ENCODE peak calls at places on chromosomes 16 and 17, in eight cellular contexts. M, K, R, L, E, U, C and Q are unnamed samples. For H3K4me1, the result is how much of the 10 kb centered on the place peaks cover.

GRCh38 chr17:58097384-58098088 is 14.3 kb downstream of the DYNLL2 start:
- DNase-seq in M (no peak), K (no peak), R (no peak), L (no peak), E (no peak), U (no peak), C (no peak), Q (no peak)

GRCh38 chr17:48483471-48484131 is 47.2 kb downstream of the HOXB1 start:
- DNase-seq in M (no peak), K (no peak), R (no peak), L (peak), E (no peak), U (no peak), C (peak), Q (no peak)

GRCh38 chr16:16100631-16101030 is 122.7 kb downstream of the ABCC6 start:
- DNase-seq in M (no peak), K (no peak), R (no peak), L (no peak), E (no peak), U (no peak), C (no peak), Q (no peak)

GRCh38 chr17:7217113-7217987 is 2.3 kb downstream of the DLG4 start:
- DNase-seq in M (peak), K (no peak), R (peak), L (peak), E (peak), U (no peak), C (peak), Q (peak)

GRCh38 chr17:45101546-45101882 is 30.8 kb downstream of the PLCD3 start:
- DNase-seq in M (no peak), K (no peak), R (no peak), L (no peak), E (no peak), U (no peak), C (no peak), Q (no peak)

GRCh38 chr17:78993981-78994671 is 14.4 kb upstream of the LGALS3BP start:
- DNase-seq in M (no peak), K (no peak), R (peak), L (no peak), E (no peak), U (peak), C (peak), Q (peak)

GRCh38 chr17:58052951-58053715 is 30.1 kb upstream of the DYNLL2 start:
- DNase-seq in M (no peak), K (no peak), R (no peak), L (no peak), E (no peak), U (no peak), C (no peak), Q (no peak)

GRCh38 chr17:31811021-31811565 is 48.0 kb downstream of the COPRS start:
- DNase-seq in M (no peak), K (no peak), R (no peak), L (no peak), E (no peak), U (no peak), C (no peak), Q (no peak)

GRCh38 chr16:89195521-89196171 is 4.7 kb downstream of the SLC22A31 start:
- DNase-seq in M (peak), K (no peak), R (no peak), L (no peak), E (no peak), U (no peak), C (no peak), Q (no peak)

GRCh38 chr17:74270333-74270732 is 3.7 kb upstream of the DNAI2 start:
- DNase-seq in M (no peak), K (no peak), R (no peak), L (no peak), E (no peak), U (peak), C (no peak), Q (no peak)

GRCh38 chr16:48231675-48232214 is 12.4 kb upstream of the LONP2 start:
- DNase-seq in M (no peak), K (no peak), R (peak), L (no peak), E (peak), U (no peak), C (no peak), Q (no peak)

GRCh38 chr17:27630607-27631408 is at the start of gene LGALS9:
- DNase-seq in M (no peak), K (peak), R (peak), L (no peak), E (no peak), U (no peak), C (no peak), Q (no peak)

GRCh38 chr16:58859958-58860669 is 126.0 kb upstream of the GOT2 start:
- DNase-seq in M (no peak), K (no peak), R (no peak), L (peak), E (no peak), U (no peak), C (no peak), Q (no peak)

GRCh38 chr17:41967141-41967920 is 736 bp downstream of the CNP start:
- DNase-seq in M (peak), K (no peak), R (no peak), L (peak), E (no peak), U (peak), C (peak), Q (peak)

GRCh38 chr16:66881014-66881417 is 701 bp downstream of the PDP2 start:
- DNase-seq in M (no peak), K (no peak), R (no peak), L (peak), E (no peak), U (no peak), C (no peak), Q (no peak)

GRCh38 chr16:48950184-48950583 is 331.5 kb downstream of the CBLN1 start:
- DNase-seq in M (no peak), K (no peak), R (no peak), L (no peak), E (no peak), U (no peak), C (no peak), Q (no peak)

DNA sequence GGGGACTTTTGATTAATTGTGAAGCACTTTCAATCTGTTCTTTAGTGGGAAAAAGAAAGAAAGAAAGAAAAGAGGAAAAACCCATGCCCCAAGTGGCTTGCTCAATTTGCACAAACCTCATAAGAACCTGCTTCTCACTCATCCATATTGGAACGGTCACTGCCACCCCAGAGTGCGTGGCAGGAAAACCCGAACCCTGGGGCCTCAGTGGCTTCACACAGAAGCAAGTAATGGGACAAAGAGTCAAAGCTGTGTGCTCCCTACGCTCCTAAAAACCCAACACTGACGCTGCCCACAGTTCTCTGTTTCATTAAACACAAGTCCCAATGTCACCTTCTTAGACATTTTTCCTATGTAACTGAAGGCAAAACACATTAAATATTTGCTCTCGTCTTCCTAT is 1.2 kb downstream of the SLC6A4 start:
- DNase-seq in M (no peak), K (no peak), R (no peak), L (no peak), E (no peak), U (no peak), C (no peak), Q (no peak)
- TF ChIP-seq EP300 in M (no peak), K (no peak), R (no peak), L (no peak), E (no peak), U (no peak), C (no peak), Q (no peak)

DNA sequence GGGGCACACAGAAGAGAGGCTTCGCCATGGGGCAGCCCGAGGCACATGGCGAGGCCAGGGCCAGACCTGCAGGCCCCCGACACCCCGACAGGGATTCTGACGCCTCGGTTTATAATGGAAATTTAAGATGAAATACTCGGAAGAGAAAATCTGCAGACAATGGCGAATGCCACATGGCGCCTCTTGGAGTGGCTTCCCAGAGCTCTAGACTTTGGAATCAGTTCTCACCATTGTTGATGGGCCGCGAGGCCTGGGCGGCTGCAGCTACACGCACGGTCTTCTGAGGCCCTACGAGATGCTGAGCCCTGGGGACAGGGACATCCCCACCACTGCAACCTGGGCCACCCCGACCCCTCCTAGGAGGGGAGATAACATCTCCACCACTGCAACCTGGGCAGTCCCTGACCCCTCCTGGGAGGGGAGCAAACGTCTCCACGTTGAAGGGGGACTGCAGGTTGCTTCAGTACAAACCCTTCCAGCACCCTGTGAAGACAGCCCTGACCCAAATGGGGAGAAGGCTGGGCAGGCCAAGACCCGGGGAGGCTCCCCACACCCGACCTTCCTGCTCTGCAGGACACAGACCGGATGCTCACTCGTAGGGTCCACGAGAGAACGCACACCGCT is 56.9 kb downstream of the LMF1 start:
- DNase-seq in M (peak), K (no peak), R (no peak), L (no peak), E (no peak), U (no peak), C (no peak), Q (no peak)
- H3K4me1 ChIP-seq in M (under half), K (under half), R (under half), L (under half), E (under half), U (under half), C (under half), Q (under half)

GRCh38 chr17:4520881-4521600 is 22.4 kb downstream of the SPNS2 start:
- DNase-seq in M (no peak), K (no peak), R (peak), L (no peak), E (no peak), U (no peak), C (no peak), Q (no peak)
- TF ChIP-seq EP300 in M (peak), K (no peak), R (no peak), L (no peak), E (no peak), U (no peak), C (no peak), Q (no peak)

DNA sequence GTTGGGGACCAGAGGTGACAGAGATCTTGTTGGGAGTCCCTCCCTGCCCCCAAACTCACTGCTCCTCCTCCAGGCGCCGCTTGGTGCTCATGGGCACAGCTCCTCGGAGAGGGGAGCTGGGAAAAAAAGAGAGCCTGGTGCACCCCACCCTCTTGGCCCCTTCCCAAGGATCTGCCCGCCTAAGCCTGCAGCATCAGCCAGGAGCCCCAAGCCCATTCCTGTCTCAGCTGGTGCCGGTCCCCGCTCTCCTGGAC is 400 bp downstream of the HCFC1R1 start:
- DNase-seq in M (no peak), K (no peak), R (no peak), L (no peak), E (peak), U (peak), C (no peak), Q (no peak)
- H3K4me1 ChIP-seq in M (under half), K (under half), R (half or more), L (under half), E (under half), U (under half), C (under half), Q (half or more)

GRCh38 chr16:87744750-87745514 is 20.9 kb downstream of the KLHDC4 start:
- DNase-seq in M (no peak), K (no peak), R (peak), L (no peak), E (no peak), U (no peak), C (no peak), Q (no peak)
- TF ChIP-seq EP300 in M (no peak), K (no peak), R (no peak), L (no peak), E (no peak), U (no peak), C (no peak), Q (no peak)

GRCh38 chr16:9092963-9093477 is 1.6 kb downstream of the HAPSTR1 start:
- DNase-seq in M (no peak), K (no peak), R (peak), L (no peak), E (no peak), U (peak), C (peak), Q (peak)
- H3K4me1 ChIP-seq in M (under half), K (under half), R (half or more), L (under half), E (half or more), U (under half), C (half or more), Q (half or more)

GRCh38 chr16:86519007-86519648 is 8.8 kb downstream of the FOXF1 start:
- DNase-seq in M (peak), K (no peak), R (no peak), L (no peak), E (no peak), U (no peak), C (peak), Q (no peak)
- TF ChIP-seq EP300 in M (no peak), K (no peak), R (no peak), L (no peak), E (no peak), U (no peak), C (no peak), Q (no peak)

GRCh38 chr17:50187403-50187735 is 14.1 kb downstream of the COL1A1 start:
- DNase-seq in M (no peak), K (no peak), R (no peak), L (no peak), E (no peak), U (no peak), C (no peak), Q (no peak)
- H3K4me1 ChIP-seq in M (under half), K (under half), R (under half), L (under half), E (under half), U (under half), C (under half), Q (under half)

GRCh38 chr17:28725660-28726395 is at the start of gene TLCD1:
- DNase-seq in M (peak), K (no peak), R (peak), L (peak), E (peak), U (peak), C (peak), Q (no peak)
- TF ChIP-seq EP300 in M (peak), K (no peak), R (no peak), L (no peak), E (no peak), U (no peak), C (no peak), Q (no peak)

DNA sequence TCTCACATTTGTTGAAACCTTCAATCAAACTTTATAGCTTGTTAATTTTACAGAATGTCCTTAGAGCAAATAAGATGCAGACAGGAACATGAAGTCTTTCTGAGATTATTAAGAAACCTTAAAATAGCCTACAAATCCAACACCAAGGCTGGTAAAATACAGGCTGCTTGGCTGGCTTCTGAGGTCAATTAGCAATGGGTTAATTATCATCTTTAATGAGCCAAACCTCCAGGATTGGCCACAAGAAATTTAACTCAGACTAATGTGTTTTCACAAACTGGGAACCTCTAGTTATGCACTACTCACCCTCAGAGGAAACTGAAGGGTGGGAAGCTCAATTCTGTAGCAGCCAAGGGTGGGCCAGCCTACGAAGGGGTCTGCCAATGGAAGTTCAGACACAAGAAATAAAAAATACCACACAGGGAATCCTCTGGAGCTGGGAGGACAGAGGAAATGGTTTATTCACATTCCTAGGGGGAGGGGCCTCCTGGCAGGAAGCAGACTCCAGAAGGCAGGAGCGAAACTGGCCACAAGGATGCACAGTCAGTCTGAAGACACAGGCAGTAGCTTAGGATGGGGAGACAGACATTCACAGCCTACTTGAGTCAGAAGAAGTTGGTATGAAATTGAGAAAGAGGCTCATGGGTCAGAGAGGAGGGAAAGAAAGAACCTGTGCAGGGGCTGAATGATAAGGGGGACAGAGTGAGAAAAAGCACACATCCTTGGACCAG is 36.1 kb downstream of the HIC1 start:
- DNase-seq in M (no peak), K (no peak), R (no peak), L (peak), E (peak), U (peak), C (peak), Q (peak)
- H3K4me1 ChIP-seq in M (half or more), K (half or more), R (half or more), L (under half), E (under half), U (under half), C (under half), Q (under half)